ENCODE peak calls at places on chromosome 7, in four cellular contexts. One of them, this sample, is unnamed.

GRCh38 chr7:5633161-5634106 is 148.0 kb downstream of the RNF216 start:
- DNase-seq in progenitor cell of endocrine pancreas: no peak
- DNase-seq in ovary: no peak
- DNase-seq in foreskin fibroblast: no peak
- DNase-seq in this sample: no peak

GRCh38 chr7:17989546-17989945 is 38.1 kb downstream of the PRPS1L1 start:
- DNase-seq in foreskin fibroblast: peak; percentile 20
- DNase-seq in progenitor cell of endocrine pancreas: no peak
- DNase-seq in ovary: no peak
- DNase-seq in this sample: no peak

GRCh38 chr7:54292171-54292925 is 249.8 kb upstream of the VSTM2A start:
- DNase-seq in ovary: no peak
- DNase-seq in progenitor cell of endocrine pancreas: no peak
- DNase-seq in foreskin fibroblast: no peak
- DNase-seq in this sample: no peak

GRCh38 chr7:116809636-116810266 is 52.6 kb upstream of the CAPZA2 start:
- DNase-seq in ovary: no peak
- DNase-seq in foreskin fibroblast: peak; percentile 51
- DNase-seq in progenitor cell of endocrine pancreas: no peak
- DNase-seq in this sample: no peak

GRCh38 chr7:84302949-84303348 is 108.4 kb upstream of the SEMA3A start:
- DNase-seq in progenitor cell of endocrine pancreas: no peak
- DNase-seq in ovary: no peak
- DNase-seq in foreskin fibroblast: no peak
- DNase-seq in this sample: peak; percentile 25

GRCh38 chr7:114392686-114393085 is 21.9 kb upstream of the FOXP2 start:
- DNase-seq in ovary: no peak
- DNase-seq in progenitor cell of endocrine pancreas: no peak
- DNase-seq in foreskin fibroblast: peak; percentile 20
- DNase-seq in this sample: no peak

GRCh38 chr7:139943391-139943790 is 114.3 kb downstream of the TBXAS1 start:
- DNase-seq in progenitor cell of endocrine pancreas: no peak
- DNase-seq in ovary: no peak
- DNase-seq in foreskin fibroblast: no peak
- DNase-seq in this sample: no peak

GRCh38 chr7:100175296-100175935 is 1.8 kb downstream of the GPC2 start:
- DNase-seq in ovary: no peak
- DNase-seq in foreskin fibroblast: no peak
- DNase-seq in progenitor cell of endocrine pancreas: no peak
- DNase-seq in this sample: no peak

GRCh38 chr7:27159278-27160146 is 3.0 kb upstream of the HOXA7 start:
- DNase-seq in progenitor cell of endocrine pancreas: no peak
- DNase-seq in foreskin fibroblast: no peak
- DNase-seq in ovary: no peak
- DNase-seq in this sample: no peak

This sample was measured in keratinocyte.